ENCODE peak calls at places on chromosomes 11 and 22, in nine cellular contexts. J is ovary, P is suprapubic skin, O is Calu3, V is neural crest cell, F is DND-41, N is GM20000, Q is dorsolateral prefrontal cortex, U is fibroblast of the aortic adventitia. M is an unnamed sample.

GRCh38 chr11:35746356-35747153 is 84.0 kb downstream of the TRIM44 start:
- DNase-seq in J (no peak), P (no peak), O (no peak), V (no peak), F (no peak), N (peak), Q (no peak), U (peak), M (no peak)

GRCh38 chr11:118045191-118045590 is 31.7 kb upstream of the TMPRSS4 start:
- DNase-seq in J (no peak), P (no peak), O (no peak), V (no peak), F (no peak), N (no peak), Q (no peak), U (no peak), M (no peak)

GRCh38 chr11:72475359-72475758 is 41.0 kb upstream of the CLPB start:
- DNase-seq in J (no peak), P (no peak), O (no peak), V (no peak), F (no peak), N (no peak), Q (no peak), U (no peak), M (no peak)

GRCh38 chr11:78023426-78023825 is 350 bp upstream of the KCTD14 start:
- DNase-seq in J (no peak), P (no peak), O (no peak), V (no peak), F (no peak), N (no peak), Q (no peak), U (no peak), M (no peak)

GRCh38 chr11:126766425-126766824 is 234.1 kb downstream of the KIRREL3 start:
- DNase-seq in J (no peak), P (no peak), O (peak), V (no peak), F (no peak), N (no peak), Q (no peak), U (no peak), M (no peak)

GRCh38 chr11:122697636-122698167 is 42.2 kb downstream of the UBASH3B start:
- DNase-seq in J (no peak), P (no peak), O (no peak), V (no peak), F (peak), N (peak), Q (no peak), U (peak), M (peak)

GRCh38 chr11:130710442-130711101 is 205.7 kb downstream of the SNX19 start:
- DNase-seq in J (no peak), P (no peak), O (no peak), V (no peak), F (no peak), N (no peak), Q (no peak), U (no peak), M (no peak)

GRCh38 chr22:49967333-49968241 is 7.0 kb downstream of the PIM3 start:
- DNase-seq in J (peak), P (peak), O (no peak), V (peak), F (peak), N (no peak), Q (peak), U (peak), M (peak)

GRCh38 chr22:17501679-17502285 is 61.5 kb upstream of the SLC25A18 start:
- DNase-seq in J (no peak), P (no peak), O (peak), V (peak), F (peak), N (peak), Q (no peak), U (peak), M (no peak)

GRCh38 chr22:45262931-45263789 is 21.6 kb upstream of the UPK3A start:
- DNase-seq in J (no peak), P (no peak), O (no peak), V (no peak), F (peak), N (peak), Q (no peak), U (peak), M (peak)

GRCh38 chr11:64545605-64546004 is 45.4 kb upstream of the SLC22A12 start:
- DNase-seq in J (no peak), P (no peak), O (peak), V (no peak), F (no peak), N (no peak), Q (no peak), U (peak), M (peak)

GRCh38 chr11:64206457-64207246 is at the start of gene FERMT3:
- DNase-seq in J (no peak), P (peak), O (no peak), V (no peak), F (peak), N (peak), Q (no peak), U (no peak), M (peak)

GRCh38 chr11:99325807-99326206 is 305.1 kb downstream of the CNTN5 start:
- DNase-seq in J (no peak), P (no peak), O (no peak), V (no peak), F (no peak), N (no peak), Q (no peak), U (peak), M (no peak)

GRCh38 chr11:92415246-92415645 is 190.6 kb downstream of the FAT3 start:
- DNase-seq in J (no peak), P (no peak), O (no peak), V (no peak), F (no peak), N (no peak), Q (no peak), U (peak), M (no peak)

GRCh38 chr22:46641829-46642266 is 21.7 kb downstream of the GRAMD4 start:
- DNase-seq in J (no peak), P (no peak), O (no peak), V (no peak), F (no peak), N (no peak), Q (no peak), U (peak), M (no peak)

GRCh38 chr11:71218789-71219499 is 33.4 kb downstream of the SHANK2 start:
- DNase-seq in J (no peak), P (peak), O (no peak), V (no peak), F (no peak), N (no peak), Q (no peak), U (no peak), M (peak)

GRCh38 chr11:113296447-113297205 is 17.8 kb upstream of the TTC12 start:
- DNase-seq in J (peak), P (no peak), O (no peak), V (no peak), F (no peak), N (no peak), Q (no peak), U (no peak), M (no peak)

GRCh38 chr22:27170491-27170890 is 513.1 kb downstream of the MIAT start:
- DNase-seq in J (peak), P (no peak), O (peak), V (no peak), F (no peak), N (no peak), Q (no peak), U (peak), M (no peak)

GRCh38 chr11:12087075-12087775 is 23.2 kb upstream of the MICAL2 start:
- DNase-seq in J (no peak), P (peak), O (peak), V (no peak), F (peak), N (no peak), Q (no peak), U (peak), M (no peak)

DNA sequence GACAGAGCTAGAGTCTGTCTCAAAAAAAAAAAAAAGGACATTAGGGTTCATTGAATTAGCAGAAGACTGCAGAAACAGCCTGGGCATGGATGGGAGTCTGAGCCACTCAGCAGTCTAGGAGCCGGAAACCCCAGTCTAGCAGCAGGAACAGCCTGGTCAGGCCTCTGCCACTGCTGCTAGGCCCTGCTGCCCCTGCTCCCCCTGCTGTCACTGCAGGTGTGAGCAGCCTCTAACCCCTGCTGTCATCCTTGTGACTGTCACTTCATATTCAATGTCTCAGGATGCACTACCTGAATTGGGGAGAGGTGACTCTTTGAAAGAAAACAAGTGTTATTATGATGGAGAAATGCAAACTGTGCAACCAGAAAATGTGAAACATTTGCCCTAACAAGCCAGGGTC is 7.0 kb upstream of the DDX17 start:
- DNase-seq in J (no peak), P (no peak), O (peak), V (no peak), F (peak), N (peak), Q (no peak), U (no peak), M (no peak)
- TF ChIP-seq CTCF in J (no peak), P (no peak), O (no peak), V (peak), F (peak), N (peak), Q (no peak), U (no peak), M (no peak)

DNA sequence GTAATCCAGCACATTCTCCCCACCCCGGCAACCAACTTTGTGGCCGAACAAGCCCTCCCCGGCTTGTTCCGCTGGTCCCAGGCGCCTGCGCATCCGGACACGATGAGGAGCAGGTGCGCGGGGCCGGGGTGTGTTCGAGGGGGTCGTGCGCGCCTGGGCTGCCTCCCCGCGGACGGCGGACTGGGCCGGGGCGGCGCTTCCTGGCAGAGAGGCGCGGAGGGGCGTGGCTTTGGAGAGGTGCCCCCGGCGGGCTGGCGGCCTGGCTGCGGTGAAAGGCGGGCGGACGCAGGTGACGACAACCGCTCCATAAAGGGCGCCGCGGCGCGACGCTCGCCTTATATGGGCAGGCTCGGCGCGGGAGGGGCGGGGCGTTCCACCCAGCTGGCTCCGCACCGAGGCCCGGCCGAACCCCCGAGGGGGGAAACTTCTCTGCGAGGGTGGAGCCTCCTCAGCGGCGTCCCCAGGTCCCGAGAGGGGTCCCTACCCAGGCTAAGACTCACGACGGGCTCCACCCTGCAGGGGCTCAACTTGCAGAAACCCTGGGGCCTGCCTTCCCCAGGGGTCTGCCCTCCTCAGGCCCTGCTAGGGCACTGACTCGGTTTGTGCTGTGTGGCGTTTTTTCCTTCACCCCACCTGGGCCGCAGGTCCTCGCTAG is 26.4 kb downstream of the TXN2 start:
- DNase-seq in J (peak), P (peak), O (peak), V (peak), F (peak), N (peak), Q (peak), U (peak), M (peak)
- TF ChIP-seq CTCF in J (peak), P (no peak), O (no peak), V (peak), F (peak), N (no peak), Q (no peak), U (no peak), M (no peak)

GRCh38 chr11:59918494-59918893 is 19.7 kb upstream of the OOSP1 start:
- DNase-seq in J (no peak), P (no peak), O (no peak), V (no peak), F (no peak), N (no peak), Q (no peak), U (peak), M (no peak)

GRCh38 chr11:59923813-59924212 is 14.4 kb upstream of the OOSP1 start:
- DNase-seq in J (no peak), P (no peak), O (no peak), V (no peak), F (peak), N (no peak), Q (no peak), U (peak), M (no peak)

DNA sequence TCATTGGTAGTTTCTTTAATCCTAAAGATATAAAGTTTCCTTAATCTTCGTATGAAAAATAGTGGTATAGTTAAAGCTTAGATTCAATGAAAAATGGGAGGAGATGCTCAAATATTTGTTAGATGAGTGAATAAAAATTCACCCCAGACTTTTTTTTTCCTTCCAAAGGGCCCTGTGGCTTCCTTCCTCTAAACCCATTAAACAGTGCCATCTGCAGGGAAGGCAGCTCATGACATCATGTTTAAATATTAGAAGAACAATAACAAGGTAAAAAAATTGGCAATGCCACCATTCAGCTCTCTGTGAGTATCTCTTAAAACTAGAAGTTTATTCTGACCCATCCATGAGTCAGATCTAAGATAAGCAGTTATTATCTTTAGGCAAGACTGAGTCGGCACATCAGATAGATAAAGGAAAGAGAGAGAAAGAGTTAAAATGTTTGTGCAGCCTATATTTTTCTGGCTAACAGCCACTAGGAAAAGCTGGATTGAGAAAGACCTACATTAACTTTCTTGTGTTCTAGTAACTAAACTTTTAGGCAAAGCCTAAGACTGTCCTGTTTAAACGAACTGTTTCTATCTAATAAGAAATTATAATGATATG is 19.1 kb upstream of the OOSP1 start:
- DNase-seq in J (no peak), P (no peak), O (peak), V (peak), F (peak), N (no peak), Q (no peak), U (peak), M (no peak)
- TF ChIP-seq CTCF in J (no peak), P (peak), O (peak), V (peak), F (peak), N (peak), Q (no peak), U (peak), M (peak)

GRCh38 chr22:48622891-48623545 is 1204.7 kb downstream of the BRD1 start:
- DNase-seq in J (no peak), P (no peak), O (no peak), V (no peak), F (no peak), N (no peak), Q (no peak), U (no peak), M (no peak)
- TF ChIP-seq CTCF in J (no peak), P (no peak), O (no peak), V (no peak), F (no peak), N (no peak), Q (no peak), U (no peak), M (no peak)

DNA sequence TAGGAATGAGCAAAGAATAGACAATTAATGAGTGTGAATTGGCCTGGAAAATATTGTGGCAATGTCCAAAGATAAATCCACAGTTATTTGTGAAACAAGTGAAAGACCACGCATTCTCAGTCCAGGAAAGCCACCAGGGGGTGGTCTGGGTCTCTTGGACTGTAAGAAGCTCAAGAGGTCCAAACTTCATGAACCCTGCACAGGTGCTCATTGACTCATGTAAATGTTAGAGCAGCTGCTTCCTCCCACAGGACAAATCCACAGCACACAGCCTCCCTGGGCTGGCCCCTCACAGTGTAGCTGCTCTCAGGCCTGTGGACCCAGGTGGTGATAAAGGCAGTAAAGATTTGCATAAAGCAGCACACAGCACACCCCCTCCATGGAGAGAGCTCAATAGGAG is 114.0 kb downstream of the ZNF280B start:
- DNase-seq in J (no peak), P (no peak), O (no peak), V (no peak), F (peak), N (no peak), Q (no peak), U (no peak), M (no peak)
- TF ChIP-seq CTCF in J (no peak), P (no peak), O (no peak), V (no peak), F (peak), N (no peak), Q (no peak), U (no peak), M (no peak)